ENCODE peak calls at places on chromosomes 13 and 19, in five cellular contexts. One of them, this sample, is unnamed.

GRCh38 chr13:66519259-66519658 is 710.9 kb downstream of the PCDH9 start:
- DNase-seq in stimulated activated CD8-positive, alpha-beta memory T cell treated with anti-CD3 and anti-CD28 coated beads, Interleukin-12 subunit alpha, Interleukin-12 subunit beta, amount 100 ng/mL, for 4 hours: no peak
- DNase-seq in WERI-Rb-1: no peak
- DNase-seq in HEK293T: no peak
- DNase-seq in endothelial cell: no peak
- DNase-seq in this sample: no peak

GRCh38 chr19:6227156-6227940 is 52.4 kb downstream of the MLLT1 start:
- DNase-seq in stimulated activated CD8-positive, alpha-beta memory T cell treated with anti-CD3 and anti-CD28 coated beads, Interleukin-12 subunit alpha, Interleukin-12 subunit beta, amount 100 ng/mL, for 4 hours: no peak
- DNase-seq in WERI-Rb-1: no peak
- DNase-seq in HEK293T: no peak
- DNase-seq in endothelial cell: no peak
- DNase-seq in this sample: no peak

GRCh38 chr19:38928406-38929001 is 2.1 kb downstream of the SARS2 start:
- DNase-seq in stimulated activated CD8-positive, alpha-beta memory T cell treated with anti-CD3 and anti-CD28 coated beads, Interleukin-12 subunit alpha, Interleukin-12 subunit beta, amount 100 ng/mL, for 4 hours: no peak
- DNase-seq in WERI-Rb-1: no peak
- DNase-seq in HEK293T: no peak
- DNase-seq in endothelial cell: no peak
- DNase-seq in this sample: no peak

GRCh38 chr13:73428137-73428536 is 369.3 kb downstream of the KLF5 start:
- DNase-seq in stimulated activated CD8-positive, alpha-beta memory T cell treated with anti-CD3 and anti-CD28 coated beads, Interleukin-12 subunit alpha, Interleukin-12 subunit beta, amount 100 ng/mL, for 4 hours: no peak
- DNase-seq in WERI-Rb-1: no peak
- DNase-seq in HEK293T: no peak
- DNase-seq in endothelial cell: no peak
- DNase-seq in this sample: no peak

GRCh38 chr13:56861472-56861871 is 279.2 kb upstream of the PRR20A start:
- DNase-seq in stimulated activated CD8-positive, alpha-beta memory T cell treated with anti-CD3 and anti-CD28 coated beads, Interleukin-12 subunit alpha, Interleukin-12 subunit beta, amount 100 ng/mL, for 4 hours: no peak
- DNase-seq in WERI-Rb-1: no peak
- DNase-seq in HEK293T: no peak
- DNase-seq in endothelial cell: no peak
- DNase-seq in this sample: no peak

GRCh38 chr13:44243198-44243852 is 130.3 kb upstream of the SERP2 start:
- DNase-seq in stimulated activated CD8-positive, alpha-beta memory T cell treated with anti-CD3 and anti-CD28 coated beads, Interleukin-12 subunit alpha, Interleukin-12 subunit beta, amount 100 ng/mL, for 4 hours: no peak
- DNase-seq in WERI-Rb-1: peak
- DNase-seq in HEK293T: no peak
- DNase-seq in endothelial cell: peak
- DNase-seq in this sample: no peak

GRCh38 chr19:35462476-35462953 is 14.5 kb downstream of the FFAR2 start:
- DNase-seq in stimulated activated CD8-positive, alpha-beta memory T cell treated with anti-CD3 and anti-CD28 coated beads, Interleukin-12 subunit alpha, Interleukin-12 subunit beta, amount 100 ng/mL, for 4 hours: no peak
- DNase-seq in WERI-Rb-1: no peak
- DNase-seq in HEK293T: no peak
- DNase-seq in endothelial cell: no peak
- DNase-seq in this sample: peak

GRCh38 chr13:71979616-71980015 is 112.6 kb upstream of the DACH1 start:
- DNase-seq in stimulated activated CD8-positive, alpha-beta memory T cell treated with anti-CD3 and anti-CD28 coated beads, Interleukin-12 subunit alpha, Interleukin-12 subunit beta, amount 100 ng/mL, for 4 hours: no peak
- DNase-seq in WERI-Rb-1: peak
- DNase-seq in HEK293T: peak
- DNase-seq in endothelial cell: no peak
- DNase-seq in this sample: no peak

GRCh38 chr19:16066611-16067104 is 9.6 kb upstream of the TPM4 start:
- DNase-seq in stimulated activated CD8-positive, alpha-beta memory T cell treated with anti-CD3 and anti-CD28 coated beads, Interleukin-12 subunit alpha, Interleukin-12 subunit beta, amount 100 ng/mL, for 4 hours: no peak
- DNase-seq in WERI-Rb-1: peak
- DNase-seq in HEK293T: no peak
- DNase-seq in endothelial cell: no peak
- DNase-seq in this sample: no peak

GRCh38 chr19:10431254-10431942 is 11.1 kb downstream of the PDE4A start:
- DNase-seq in stimulated activated CD8-positive, alpha-beta memory T cell treated with anti-CD3 and anti-CD28 coated beads, Interleukin-12 subunit alpha, Interleukin-12 subunit beta, amount 100 ng/mL, for 4 hours: no peak
- DNase-seq in WERI-Rb-1: no peak
- DNase-seq in HEK293T: no peak
- DNase-seq in endothelial cell: no peak
- DNase-seq in this sample: peak

GRCh38 chr19:42794751-42795150 is 29.3 kb upstream of the PSG8 start:
- DNase-seq in stimulated activated CD8-positive, alpha-beta memory T cell treated with anti-CD3 and anti-CD28 coated beads, Interleukin-12 subunit alpha, Interleukin-12 subunit beta, amount 100 ng/mL, for 4 hours: no peak
- DNase-seq in WERI-Rb-1: no peak
- DNase-seq in HEK293T: no peak
- DNase-seq in endothelial cell: no peak
- DNase-seq in this sample: no peak

GRCh38 chr13:51520524-51520923 is 63.7 kb upstream of the WDFY2 start:
- DNase-seq in stimulated activated CD8-positive, alpha-beta memory T cell treated with anti-CD3 and anti-CD28 coated beads, Interleukin-12 subunit alpha, Interleukin-12 subunit beta, amount 100 ng/mL, for 4 hours: no peak
- DNase-seq in WERI-Rb-1: no peak
- DNase-seq in HEK293T: no peak
- DNase-seq in endothelial cell: no peak
- DNase-seq in this sample: no peak

GRCh38 chr19:5339950-5340636 is 519 bp downstream of the PTPRS start:
- DNase-seq in stimulated activated CD8-positive, alpha-beta memory T cell treated with anti-CD3 and anti-CD28 coated beads, Interleukin-12 subunit alpha, Interleukin-12 subunit beta, amount 100 ng/mL, for 4 hours: no peak
- DNase-seq in WERI-Rb-1: peak
- DNase-seq in HEK293T: peak
- DNase-seq in endothelial cell: peak
- DNase-seq in this sample: no peak

GRCh38 chr19:49809155-49809986 is 3.7 kb downstream of the FUZ start:
- DNase-seq in stimulated activated CD8-positive, alpha-beta memory T cell treated with anti-CD3 and anti-CD28 coated beads, Interleukin-12 subunit alpha, Interleukin-12 subunit beta, amount 100 ng/mL, for 4 hours: peak
- DNase-seq in WERI-Rb-1: peak
- DNase-seq in HEK293T: no peak
- DNase-seq in endothelial cell: peak
- DNase-seq in this sample: peak

GRCh38 chr13:59236309-59236939 is 927.3 kb downstream of the DIAPH3 start:
- DNase-seq in stimulated activated CD8-positive, alpha-beta memory T cell treated with anti-CD3 and anti-CD28 coated beads, Interleukin-12 subunit alpha, Interleukin-12 subunit beta, amount 100 ng/mL, for 4 hours: no peak
- DNase-seq in WERI-Rb-1: no peak
- DNase-seq in HEK293T: peak
- DNase-seq in endothelial cell: no peak
- DNase-seq in this sample: no peak

GRCh38 chr13:28505543-28506135 is 10.7 kb upstream of the FLT1 start:
- DNase-seq in stimulated activated CD8-positive, alpha-beta memory T cell treated with anti-CD3 and anti-CD28 coated beads, Interleukin-12 subunit alpha, Interleukin-12 subunit beta, amount 100 ng/mL, for 4 hours: no peak
- DNase-seq in WERI-Rb-1: no peak
- DNase-seq in HEK293T: no peak
- DNase-seq in endothelial cell: no peak
- DNase-seq in this sample: no peak

GRCh38 chr13:23828086-23828485 is 61.1 kb downstream of the MIPEP start:
- DNase-seq in stimulated activated CD8-positive, alpha-beta memory T cell treated with anti-CD3 and anti-CD28 coated beads, Interleukin-12 subunit alpha, Interleukin-12 subunit beta, amount 100 ng/mL, for 4 hours: no peak
- DNase-seq in WERI-Rb-1: no peak
- DNase-seq in HEK293T: no peak
- DNase-seq in endothelial cell: no peak
- DNase-seq in this sample: no peak

GRCh38 chr19:35742121-35742724 is at the start of gene IGFLR1:
- DNase-seq in stimulated activated CD8-positive, alpha-beta memory T cell treated with anti-CD3 and anti-CD28 coated beads, Interleukin-12 subunit alpha, Interleukin-12 subunit beta, amount 100 ng/mL, for 4 hours: peak
- DNase-seq in WERI-Rb-1: no peak
- DNase-seq in HEK293T: no peak
- DNase-seq in endothelial cell: no peak
- DNase-seq in this sample: peak

GRCh38 chr13:40238761-40239160 is 427.7 kb downstream of the FOXO1 start:
- DNase-seq in stimulated activated CD8-positive, alpha-beta memory T cell treated with anti-CD3 and anti-CD28 coated beads, Interleukin-12 subunit alpha, Interleukin-12 subunit beta, amount 100 ng/mL, for 4 hours: no peak
- DNase-seq in WERI-Rb-1: no peak
- DNase-seq in HEK293T: no peak
- DNase-seq in endothelial cell: no peak
- DNase-seq in this sample: no peak

GRCh38 chr13:77345150-77345780 is 18.4 kb upstream of the MYCBP2 start:
- DNase-seq in stimulated activated CD8-positive, alpha-beta memory T cell treated with anti-CD3 and anti-CD28 coated beads, Interleukin-12 subunit alpha, Interleukin-12 subunit beta, amount 100 ng/mL, for 4 hours: no peak
- DNase-seq in WERI-Rb-1: no peak
- DNase-seq in HEK293T: no peak
- DNase-seq in endothelial cell: no peak
- DNase-seq in this sample: no peak

GRCh38 chr19:45739498-45740439 is 6.5 kb downstream of the MEIOSIN start:
- DNase-seq in stimulated activated CD8-positive, alpha-beta memory T cell treated with anti-CD3 and anti-CD28 coated beads, Interleukin-12 subunit alpha, Interleukin-12 subunit beta, amount 100 ng/mL, for 4 hours: no peak
- DNase-seq in WERI-Rb-1: no peak
- DNase-seq in HEK293T: no peak
- DNase-seq in endothelial cell: no peak
- DNase-seq in this sample: no peak

GRCh38 chr13:23928985-23929384 is 31.7 kb upstream of the C1QTNF9B start:
- DNase-seq in stimulated activated CD8-positive, alpha-beta memory T cell treated with anti-CD3 and anti-CD28 coated beads, Interleukin-12 subunit alpha, Interleukin-12 subunit beta, amount 100 ng/mL, for 4 hours: no peak
- DNase-seq in WERI-Rb-1: peak
- DNase-seq in HEK293T: no peak
- DNase-seq in endothelial cell: no peak
- DNase-seq in this sample: no peak

GRCh38 chr13:112225429-112226090 is 150.6 kb upstream of the SPACA7 start:
- DNase-seq in stimulated activated CD8-positive, alpha-beta memory T cell treated with anti-CD3 and anti-CD28 coated beads, Interleukin-12 subunit alpha, Interleukin-12 subunit beta, amount 100 ng/mL, for 4 hours: no peak
- DNase-seq in WERI-Rb-1: no peak
- DNase-seq in HEK293T: no peak
- DNase-seq in endothelial cell: no peak
- DNase-seq in this sample: no peak

This sample was measured in activated B cell treated with CpG ODN at 0.5 μM for 24 hours.